ENCODE peak calls at places on chromosomes 11 and 22, in four cellular contexts. G, P, D and E are unnamed samples.

GRCh38 chr11:34341096-34341495 is 16.7 kb downstream of the ABTB2 start:
- DNase-seq in G (no peak), P (no peak), D (no peak), E (no peak)

GRCh38 chr11:128026596-128026995 is 560.8 kb downstream of the ETS1 start:
- DNase-seq in G (no peak), P (no peak), D (peak), E (no peak)

GRCh38 chr11:68064876-68065275 is 26.1 kb downstream of the TCIRG1 start:
- DNase-seq in G (no peak), P (no peak), D (no peak), E (no peak)

GRCh38 chr22:46869848-46870441 is 107.5 kb downstream of the TBC1D22A start:
- DNase-seq in G (no peak), P (no peak), D (no peak), E (no peak)

GRCh38 chr22:35538801-35539321 is 1.8 kb upstream of the RASD2 start:
- DNase-seq in G (no peak), P (no peak), D (no peak), E (no peak)

GRCh38 chr22:45708145-45708544 is 36.5 kb downstream of the ATXN10 start:
- DNase-seq in G (no peak), P (no peak), D (no peak), E (no peak)

GRCh38 chr22:39956932-39957664 is 3.1 kb upstream of the TMA7B start:
- DNase-seq in G (no peak), P (no peak), D (no peak), E (no peak)

GRCh38 chr11:47905358-47906059 is 57.4 kb upstream of the NUP160 start:
- DNase-seq in G (no peak), P (no peak), D (peak), E (no peak)

GRCh38 chr11:22340803-22341581 is 2.8 kb downstream of the SLC17A6 start:
- DNase-seq in G (no peak), P (no peak), D (no peak), E (peak)

GRCh38 chr11:10293423-10294288 is at the start of gene SBF2:
- DNase-seq in G (peak), P (no peak), D (peak), E (peak)

GRCh38 chr11:44600739-44601416 is 35.4 kb downstream of the CD82 start:
- DNase-seq in G (no peak), P (no peak), D (no peak), E (peak)

GRCh38 chr22:41361716-41362310 is 19.9 kb upstream of the TEF start:
- DNase-seq in G (no peak), P (no peak), D (peak), E (no peak)